ENCODE peak calls at places on chromosomes 1 and 21, in ten cellular contexts. T is body of pancreas; J is kidney epithelial cell; S is thoracic aorta; L is tibial nerve; G is CD8-positive, alpha-beta T cell; A is spleen; X is bronchial epithelial cell; K is fibroblast of pulmonary artery; Z is mesothelial cell of epicardium. N is an unnamed sample.
A peak's percentile ranks its signal among the peaks of the same experiment; 100 is the strongest.

GRCh38 chr21:44353200-44353970 is at the start of gene TRPM2:
- DNase-seq in T (peak; percentile 35), J (no peak), S (no peak), L (peak; percentile 45), G (no peak), A (peak; percentile 87), X (no peak), K (peak; percentile 50), Z (no peak), N (no peak)

GRCh38 chr1:32232558-32233304 is 10.5 kb downstream of the EIF3I start:
- DNase-seq in T (no peak), J (no peak), S (no peak), L (no peak), G (no peak), A (no peak), X (peak; percentile 55), K (no peak), Z (no peak), N (no peak)

GRCh38 chr1:109880961-109881894 is 29.4 kb upstream of the CSF1 start:
- DNase-seq in T (no peak), J (no peak), S (no peak), L (no peak), G (no peak), A (no peak), X (no peak), K (peak; percentile 31), Z (no peak), N (no peak)

GRCh38 chr1:173383341-173383740 is 93.8 kb upstream of the PRDX6 start:
- DNase-seq in T (no peak), J (no peak), S (no peak), L (no peak), G (no peak), A (no peak), X (no peak), K (peak; percentile 39), Z (no peak), N (no peak)

GRCh38 chr1:28737245-28738137 is 751 bp downstream of the YTHDF2 start:
- DNase-seq in T (peak; percentile 57), J (no peak), S (no peak), L (no peak), G (peak; percentile 46), A (peak; percentile 82), X (peak; percentile 40), K (peak; percentile 62), Z (peak; percentile 60), N (peak; percentile 55)

GRCh38 chr1:225482489-225482950 is 54.7 kb upstream of the LBR start:
- DNase-seq in T (no peak), J (no peak), S (no peak), L (no peak), G (no peak), A (no peak), X (no peak), K (peak; percentile 75), Z (no peak), N (no peak)

GRCh38 chr21:37145635-37146111 is 72.6 kb downstream of the TTC3 start:
- DNase-seq in T (no peak), J (peak; percentile 18), S (no peak), L (no peak), G (no peak), A (no peak), X (peak; percentile 97), K (no peak), Z (no peak), N (no peak)

GRCh38 chr1:170075186-170075585 is 691 bp upstream of the KIFAP3 start:
- DNase-seq in T (peak; percentile 13), J (no peak), S (no peak), L (no peak), G (peak; percentile 21), A (no peak), X (no peak), K (no peak), Z (no peak), N (no peak)

GRCh38 chr1:19042675-19043578 is 86.5 kb upstream of the IFFO2 start:
- DNase-seq in T (no peak), J (no peak), S (no peak), L (no peak), G (no peak), A (peak; percentile 19), X (no peak), K (no peak), Z (no peak), N (no peak)

DNA sequence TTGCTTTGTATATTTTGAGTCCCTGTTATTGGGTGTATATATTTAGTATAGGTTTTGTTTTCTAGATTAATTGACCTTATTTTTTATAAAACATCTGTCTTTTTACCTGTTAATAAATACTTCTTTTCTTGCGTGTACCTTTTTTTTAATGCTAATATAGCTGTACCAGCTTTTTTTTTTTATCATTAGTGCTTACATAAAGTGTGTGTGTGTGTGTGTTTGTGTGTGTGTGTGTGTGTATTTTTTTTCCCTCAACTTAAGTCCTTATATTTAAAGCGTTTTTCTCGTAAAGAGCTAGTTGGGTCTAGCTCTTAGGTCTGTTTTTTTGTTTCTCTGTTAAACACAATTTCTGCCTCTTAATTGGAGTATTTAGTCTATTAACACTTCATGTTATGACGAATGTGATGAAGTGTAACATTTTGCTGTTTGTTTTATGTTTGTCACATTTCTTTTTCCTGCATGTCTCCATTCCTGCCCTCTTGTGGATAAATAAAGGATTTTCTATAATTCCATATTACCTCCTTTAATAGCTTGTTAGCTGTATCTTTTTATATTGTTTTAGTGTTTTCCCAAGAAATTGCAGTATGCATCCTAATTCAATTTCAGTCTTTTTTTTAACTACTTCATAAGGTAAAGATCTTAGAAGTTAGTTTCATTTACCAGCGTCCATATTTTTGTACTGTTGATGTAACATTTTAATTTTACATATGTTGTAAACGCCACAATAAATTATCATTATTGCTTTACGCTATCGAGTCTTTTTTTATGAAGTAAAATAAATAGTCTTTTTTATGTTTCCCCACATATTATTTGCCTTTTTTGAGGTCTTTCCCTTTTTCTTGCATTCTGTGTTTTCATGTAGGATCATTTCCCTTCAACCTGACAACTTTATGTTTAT is 4.3 kb downstream of the PRMT2 start:
- DNase-seq in T (no peak), J (no peak), S (no peak), L (no peak), G (no peak), A (no peak), X (peak; percentile 53), K (peak; percentile 50), Z (no peak), N (no peak)
- TF ChIP-seq CTCF in T (peak; percentile 41), J (peak; percentile 23), S (peak; percentile 31), L (peak; percentile 43), G (peak; percentile 72), A (peak; percentile 33), X (peak; percentile 6), K (peak; percentile 52), Z (no peak), N (peak; percentile 65)

DNA sequence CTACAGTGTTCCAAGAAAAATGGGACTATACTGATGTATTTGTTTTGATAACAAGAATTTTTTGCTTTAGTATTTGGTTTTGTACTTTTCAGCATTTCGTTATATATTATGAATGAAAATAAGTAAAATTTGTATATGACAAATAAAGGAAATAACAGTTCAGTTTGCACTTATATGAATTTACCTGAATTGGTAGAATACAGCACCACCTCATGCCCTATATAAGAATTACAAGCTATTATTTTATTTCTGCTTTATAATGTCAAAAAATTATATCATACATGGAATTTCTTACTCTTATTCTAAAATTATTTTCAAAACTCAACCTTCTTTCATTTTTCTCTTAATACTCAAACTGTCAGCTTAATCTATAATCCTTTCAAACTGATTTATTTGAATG is 14.6 kb downstream of the EFCAB7 start:
- DNase-seq in T (no peak), J (no peak), S (no peak), L (no peak), G (no peak), A (no peak), X (peak; percentile 33), K (peak; percentile 45), Z (no peak), N (no peak)
- TF ChIP-seq CTCF in T (peak; percentile 41), J (peak; percentile 30), S (no peak), L (no peak), G (peak; percentile 71), A (peak; percentile 41), X (peak; percentile 26), K (peak; percentile 40), Z (peak; percentile 60), N (peak; percentile 68)

GRCh38 chr1:230068952-230069684 is 2.1 kb downstream of the GALNT2 start:
- DNase-seq in T (peak; percentile 54), J (no peak), S (no peak), L (no peak), G (no peak), A (no peak), X (no peak), K (no peak), Z (peak; percentile 27), N (no peak)
- TF ChIP-seq CTCF in T (no peak), J (no peak), S (no peak), L (no peak), G (no peak), A (no peak), X (peak; percentile 9), K (no peak), Z (no peak), N (no peak)

DNA sequence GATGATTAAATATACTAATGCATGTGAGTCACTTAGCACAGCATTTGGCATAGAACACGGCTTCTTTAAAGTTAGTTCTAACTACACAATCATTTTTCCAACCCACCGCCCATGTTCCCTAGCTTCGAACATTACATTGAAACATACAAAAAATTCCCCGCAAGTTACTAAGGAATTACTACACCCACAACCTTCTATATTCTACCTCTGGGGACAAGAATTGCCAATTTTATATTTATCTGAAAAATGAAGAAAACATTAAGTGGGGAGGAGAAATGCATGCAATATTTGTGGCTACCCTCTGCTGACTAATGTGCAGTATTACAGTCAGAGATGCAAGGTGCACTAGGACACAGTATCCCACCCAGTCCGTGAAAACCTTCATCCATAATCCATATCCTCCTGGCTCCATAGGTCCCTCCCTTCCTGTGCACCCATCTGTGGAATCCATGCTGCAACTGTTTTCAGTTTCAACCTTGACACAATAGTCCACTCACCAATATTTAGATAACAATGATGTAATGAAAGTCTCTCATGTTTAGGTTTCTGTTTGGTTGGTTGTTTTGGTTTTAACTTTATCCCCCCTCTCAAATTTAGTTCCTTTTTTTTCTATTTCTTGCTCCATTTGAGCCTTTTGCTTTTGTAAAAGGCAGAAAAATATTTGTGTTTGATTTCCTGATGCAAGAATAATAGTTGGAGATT is 31.6 kb downstream of the RGS5 start:
- DNase-seq in T (no peak), J (no peak), S (no peak), L (no peak), G (no peak), A (no peak), X (no peak), K (peak; percentile 68), Z (no peak), N (no peak)
- TF ChIP-seq CTCF in T (no peak), J (peak; percentile 52), S (peak; percentile 51), L (peak; percentile 21), G (no peak), A (no peak), X (peak; percentile 25), K (peak; percentile 69), Z (peak; percentile 37), N (peak; percentile 55)

GRCh38 chr1:237953238-237953637 is 62.5 kb upstream of the ZP4 start:
- DNase-seq in T (no peak), J (no peak), S (no peak), L (no peak), G (no peak), A (no peak), X (peak; percentile 19), K (no peak), Z (no peak), N (no peak)
- TF ChIP-seq CTCF in T (no peak), J (no peak), S (no peak), L (no peak), G (no peak), A (no peak), X (peak; percentile 21), K (no peak), Z (no peak), N (no peak)

GRCh38 chr1:154145986-154146385 is 8.9 kb downstream of the NUP210L start:
- DNase-seq in T (no peak), J (no peak), S (no peak), L (no peak), G (no peak), A (no peak), X (no peak), K (no peak), Z (no peak), N (no peak)
- TF ChIP-seq CTCF in T (peak; percentile 26), J (peak; percentile 37), S (peak; percentile 20), L (no peak), G (peak; percentile 42), A (peak; percentile 15), X (peak; percentile 10), K (peak; percentile 51), Z (peak; percentile 44), N (peak; percentile 57)